ENCODE peak calls at places on chromosome 5, in six cellular contexts. X is lower lobe of right lung; S is MG63; A is choroid plexus epithelial cell; F is activated gamma-delta T cell treated with anti-CD3 and anti-CD28 coated beads, Interleukin-2, amount 50 U/mL, for 16 hours; B is EL. K is an unnamed sample.

GRCh38 chr5:85017271-85017670 is 632.6 kb upstream of the EDIL3 start:
- DNase-seq in X (no peak), B (peak), S (no peak), A (peak), F (no peak), K (no peak)

GRCh38 chr5:129917224-129917623 is 13.0 kb downstream of the CHSY3 start:
- DNase-seq in A (peak), F (no peak), B (no peak), S (no peak), X (no peak), K (no peak)

GRCh38 chr5:139811076-139811607 is 15.5 kb downstream of the PSD2 start:
- DNase-seq in X (no peak), A (no peak), S (no peak), F (no peak), B (no peak), K (peak)

GRCh38 chr5:173693670-173694069 is 77.2 kb upstream of the BOD1 start:
- DNase-seq in A (no peak), F (no peak), S (no peak), X (no peak), B (no peak), K (no peak)

GRCh38 chr5:171857537-171857936 is 71.9 kb downstream of the SMIM23 start:
- DNase-seq in B (no peak), X (no peak), A (no peak), F (no peak), S (no peak), K (no peak)

GRCh38 chr5:81409361-81409760 is 15.4 kb upstream of the ACOT12 start:
- DNase-seq in A (no peak), X (no peak), S (no peak), F (no peak), B (no peak), K (no peak)

GRCh38 chr5:172528440-172528839 is 74.1 kb upstream of the SH3PXD2B start:
- DNase-seq in B (peak), S (no peak), X (no peak), A (no peak), F (no peak), K (no peak)

GRCh38 chr5:5716665-5717064 is 294.2 kb downstream of the ICE1 start:
- DNase-seq in X (no peak), S (no peak), B (no peak), F (no peak), A (no peak), K (no peak)

GRCh38 chr5:155728857-155729683 is 597.9 kb upstream of the SGCD start:
- DNase-seq in A (no peak), X (peak), B (no peak), F (no peak), S (peak), K (peak)

GRCh38 chr5:32436553-32437262 is 7.8 kb downstream of the ZFR start:
- DNase-seq in X (no peak), F (no peak), S (no peak), A (no peak), B (no peak), K (no peak)

GRCh38 chr5:172929371-172929838 is 29.8 kb upstream of the RPL26L1 start:
- DNase-seq in B (peak), A (peak), S (peak), F (no peak), X (no peak), K (no peak)

GRCh38 chr5:106258591-106259125 is 1412.1 kb downstream of the EFNA5 start:
- DNase-seq in S (peak), X (no peak), F (no peak), B (no peak), A (peak), K (no peak)

GRCh38 chr5:132372122-132372521 is 2.6 kb downstream of the SLC22A5 start:
- DNase-seq in F (no peak), X (no peak), B (no peak), S (no peak), A (no peak), K (no peak)

GRCh38 chr5:24208540-24209141 is 436.1 kb downstream of the CDH10 start:
- DNase-seq in S (no peak), A (no peak), B (no peak), F (no peak), X (no peak), K (no peak)

GRCh38 chr5:169871816-169872215 is 108.5 kb downstream of the INSYN2B start:
- DNase-seq in B (no peak), S (peak), A (peak), F (no peak), X (no peak), K (no peak)

GRCh38 chr5:77316871-77317661 is 106.6 kb downstream of the PDE8B start:
- DNase-seq in X (no peak), F (no peak), S (no peak), A (peak), B (peak), K (no peak)

GRCh38 chr5:170681013-170681433 is 102.5 kb upstream of the GABRP start:
- DNase-seq in B (peak), F (no peak), S (peak), A (peak), X (no peak), K (no peak)

GRCh38 chr5:74598731-74599624 is 41.5 kb downstream of the ENC1 start:
- DNase-seq in S (no peak), B (no peak), A (peak), F (no peak), X (no peak), K (no peak)

GRCh38 chr5:126450388-126450787 is 27.2 kb downstream of the GRAMD2B start:
- DNase-seq in A (peak), X (no peak), S (no peak), F (no peak), B (no peak), K (no peak)

GRCh38 chr5:154110781-154111180 is 72.0 kb downstream of the MFAP3 start:
- DNase-seq in S (no peak), A (peak), B (peak), X (no peak), F (no peak), K (no peak)

GRCh38 chr5:57408714-57409113 is 73.9 kb downstream of the ACTBL2 start:
- DNase-seq in X (no peak), F (no peak), S (no peak), A (peak), B (no peak), K (no peak)

GRCh38 chr5:115098041-115098702 is 71.5 kb downstream of the TRIM36 start:
- DNase-seq in F (peak), A (peak), X (no peak), B (peak), S (peak), K (no peak)

GRCh38 chr5:164097747-164098146 is 592.3 kb downstream of the MAT2B start:
- DNase-seq in X (no peak), F (no peak), A (peak), B (no peak), S (no peak), K (no peak)

GRCh38 chr5:164184158-164184557 is 678.7 kb downstream of the MAT2B start:
- DNase-seq in S (no peak), A (no peak), B (no peak), F (no peak), X (no peak), K (no peak)

GRCh38 chr5:168261212-168261575 is 30.3 kb upstream of the WWC1 start:
- DNase-seq in F (no peak), X (no peak), A (no peak), S (no peak), B (no peak), K (no peak)

GRCh38 chr5:160930361-160930760 is 78.3 kb upstream of the ATP10B start:
- DNase-seq in A (peak), F (no peak), B (no peak), S (no peak), X (no peak), K (no peak)

GRCh38 chr5:152140391-152140790 is 215.7 kb upstream of the GLRA1 start:
- DNase-seq in A (no peak), S (no peak), X (no peak), F (no peak), B (no peak), K (no peak)

GRCh38 chr5:150618588-150619281 is 21.7 kb upstream of the SYNPO start:
- DNase-seq in X (no peak), S (no peak), F (no peak), B (no peak), A (no peak), K (peak)

K was measured in Right ventricle myocardium superior.